ENCODE peak calls at places on chromosomes 6 and 20, in four cellular contexts. H is naive thymus-derived CD8-positive, alpha-beta T cell; U is iris pigment epithelial cell; Q is AML-193. W is an unnamed sample.

GRCh38 chr6:138410972-138411667 is 7.1 kb downstream of the HEBP2 start:
- DNase-seq in H (no peak), U (peak; percentile 81), Q (peak; percentile 22), W (no peak)

GRCh38 chr20:41501376-41501775 is 116.8 kb downstream of the CHD6 start:
- DNase-seq in H (no peak), U (no peak), Q (no peak), W (no peak)

GRCh38 chr6:44253307-44254101 is 3.8 kb downstream of the SLC35B2 start:
- DNase-seq in H (peak; percentile 58), U (no peak), Q (peak; percentile 50), W (no peak)

GRCh38 chr20:60123096-60123495 is 164.9 kb downstream of the CDH26 start:
- DNase-seq in H (no peak), U (no peak), Q (no peak), W (no peak)

GRCh38 chr6:166862287-166862977 is 93.9 kb downstream of the RNASET2 start:
- DNase-seq in H (peak; percentile 26), U (no peak), Q (no peak), W (no peak)

GRCh38 chr6:26743157-26743821 is 83.7 kb upstream of the ZNF322 start:
- DNase-seq in H (no peak), U (peak; percentile 82), Q (no peak), W (peak; percentile 43)

GRCh38 chr6:97586344-97586743 is 303.3 kb upstream of the MMS22L start:
- DNase-seq in H (no peak), U (peak; percentile 30), Q (no peak), W (peak; percentile 11)

GRCh38 chr20:50898475-50898874 is 32.8 kb downstream of the ADNP start:
- DNase-seq in H (no peak), U (no peak), Q (no peak), W (no peak)

GRCh38 chr6:22145823-22146379 is 150.9 kb downstream of the PRL start:
- DNase-seq in H (no peak), U (peak; percentile 58), Q (no peak), W (peak; percentile 12)

GRCh38 chr20:59411191-59411988 is 111.0 kb downstream of the EDN3 start:
- DNase-seq in H (no peak), U (no peak), Q (no peak), W (no peak)

GRCh38 chr20:1005452-1006027 is 3.4 kb upstream of the RSPO4 start:
- DNase-seq in H (no peak), U (peak; percentile 61), Q (peak; percentile 5), W (no peak)

GRCh38 chr20:17953935-17954334 is 14.7 kb downstream of the SNX5 start:
- DNase-seq in H (no peak), U (no peak), Q (no peak), W (no peak)

GRCh38 chr6:95143408-95144180 is 433.7 kb upstream of the MANEA start:
- DNase-seq in H (no peak), U (no peak), Q (no peak), W (no peak)

GRCh38 chr6:1635305-1636010 is 25.7 kb downstream of the FOXC1 start:
- DNase-seq in H (no peak), U (peak; percentile 21), Q (no peak), W (no peak)

GRCh38 chr6:115643762-115644161 is 416.9 kb downstream of the FRK start:
- DNase-seq in H (no peak), U (peak; percentile 35), Q (no peak), W (no peak)

GRCh38 chr6:41271901-41272395 is 14.5 kb downstream of the TREM1 start:
- DNase-seq in H (no peak), U (no peak), Q (peak; percentile 100), W (no peak)

GRCh38 chr6:168268755-168269154 is 50.8 kb downstream of the DACT2 start:
- DNase-seq in H (no peak), U (no peak), Q (no peak), W (no peak)

GRCh38 chr20:58829531-58829941 is 21.2 kb downstream of the GNAS-AS1 start:
- DNase-seq in H (no peak), U (no peak), Q (no peak), W (no peak)

GRCh38 chr6:139114741-139115140 is 20.1 kb upstream of the HECA start:
- DNase-seq in H (no peak), U (no peak), Q (no peak), W (no peak)

GRCh38 chr6:109892451-109893435 is 85.4 kb upstream of the GPR6 start:
- DNase-seq in H (no peak), U (no peak), Q (no peak), W (no peak)

GRCh38 chr20:53819973-53820451 is 226.4 kb upstream of the ZNF217 start:
- DNase-seq in H (no peak), U (no peak), Q (no peak), W (no peak)

W was measured in GM04503.